ENCODE peak calls at places on chromosomes 2 and 18, in four cellular contexts. O is PC-3, A is lower lobe of right lung, J is GM23338. V is an unnamed sample.

GRCh38 chr2:55097083-55097461 is 46.8 kb upstream of the RTN4 start:
- ATAC-seq in O (no peak), J (no peak), A (peak; percentile 24), V (peak; percentile 53)

GRCh38 chr18:31219395-31219794 is 56.7 kb upstream of the DSC1 start:
- ATAC-seq in J (no peak), A (no peak), O (no peak), V (no peak)

GRCh38 chr2:1099418-1099817 is 148.8 kb downstream of the SNTG2 start:
- ATAC-seq in O (no peak), A (no peak), J (no peak), V (no peak)

GRCh38 chr2:52269696-52270485 is 1238.0 kb upstream of the NRXN1 start:
- ATAC-seq in O (no peak), A (no peak), J (no peak), V (no peak)

GRCh38 chr2:105454801-105455485 is 56.1 kb upstream of the FHL2 start:
- ATAC-seq in J (peak; percentile 94), A (peak; percentile 39), O (peak; percentile 70), V (peak; percentile 28)

GRCh38 chr2:204670124-204670523 is 124.8 kb downstream of the PARD3B start:
- ATAC-seq in J (no peak), O (no peak), A (no peak), V (no peak)

GRCh38 chr18:63312731-63313408 is 6.7 kb downstream of the BCL2 start:
- ATAC-seq in A (no peak), J (no peak), O (no peak), V (no peak)

GRCh38 chr2:69616755-69617154 is 26.8 kb downstream of the AAK1 start:
- ATAC-seq in A (no peak), O (peak; percentile 70), J (no peak), V (no peak)

GRCh38 chr18:32612651-32613050 is 142.0 kb upstream of the GAREM1 start:
- ATAC-seq in J (no peak), O (peak; percentile 97), A (no peak), V (no peak)

GRCh38 chr18:11050966-11051365 is 98.4 kb downstream of the PIEZO2 start:
- ATAC-seq in J (no peak), O (no peak), A (no peak), V (no peak)

GRCh38 chr2:2868065-2868464 is 509.6 kb downstream of the EIPR1 start:
- ATAC-seq in O (no peak), A (no peak), J (no peak), V (no peak)

GRCh38 chr2:112692496-112692911 is 28.3 kb upstream of the NT5DC4 start:
- ATAC-seq in A (peak; percentile 70), O (peak; percentile 80), J (peak; percentile 70), V (peak; percentile 60)

GRCh38 chr2:121047383-121047782 is 237.6 kb downstream of the TFCP2L1 start:
- ATAC-seq in J (no peak), O (no peak), A (no peak), V (no peak)

GRCh38 chr2:163205696-163206267 is 367.2 kb upstream of the KCNH7 start:
- ATAC-seq in J (peak; percentile 73), A (no peak), O (no peak), V (no peak)

GRCh38 chr2:187429989-187430388 is 18.1 kb downstream of the CALCRL start:
- ATAC-seq in J (no peak), A (no peak), O (peak; percentile 85), V (no peak)

GRCh38 chr18:8162797-8163196 is 446.4 kb upstream of the RAB12 start:
- ATAC-seq in O (peak; percentile 97), J (peak; percentile 55), A (peak; percentile 37), V (no peak)

GRCh38 chr2:59575191-59575590 is 978.3 kb downstream of the BCL11A start:
- ATAC-seq in J (no peak), A (no peak), O (no peak), V (no peak)
- TF ChIP-seq CTCF in J (no peak), A (no peak), O (no peak), V (no peak)

GRCh38 chr18:48835119-48835518 is 115.6 kb downstream of the SMAD7 start:
- ATAC-seq in O (no peak), A (no peak), J (no peak), V (no peak)
- H3K4me1 ChIP-seq in O (peaks cover 48% of the 10 kb centered on the region), A (peaks cover 71% of the 10 kb centered on the region), J (peaks cover 8% of the 10 kb centered on the region), V (peaks cover 43% of the 10 kb centered on the region)

DNA sequence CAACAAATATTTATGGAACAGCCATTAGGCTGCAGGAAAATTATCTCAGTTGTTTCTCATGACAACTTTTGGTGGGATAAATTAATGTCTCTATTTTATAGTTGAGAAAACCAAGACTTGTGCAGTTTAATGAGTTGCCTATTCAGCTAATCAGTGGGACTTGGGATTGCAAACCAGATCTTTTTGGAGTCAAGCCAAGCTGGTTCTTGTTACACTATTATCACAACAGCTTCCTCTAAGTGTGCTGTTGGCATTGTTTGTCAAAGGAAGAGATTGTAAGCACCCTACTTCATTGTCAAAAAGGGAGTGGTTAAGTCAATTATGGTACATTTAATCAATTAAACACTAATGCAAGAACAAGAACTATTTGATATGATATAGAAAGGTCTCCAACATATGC is 119.2 kb downstream of the PAX3 start:
- ATAC-seq in A (no peak), O (no peak), J (no peak), V (no peak)
- H3K27me3 ChIP-seq in A (no peaks in the 10 kb centered on the region), O (peaks cover 47% of the 10 kb centered on the region), J (peaks cover 10% of the 10 kb centered on the region), V (peaks cover 19% of the 10 kb centered on the region)

DNA sequence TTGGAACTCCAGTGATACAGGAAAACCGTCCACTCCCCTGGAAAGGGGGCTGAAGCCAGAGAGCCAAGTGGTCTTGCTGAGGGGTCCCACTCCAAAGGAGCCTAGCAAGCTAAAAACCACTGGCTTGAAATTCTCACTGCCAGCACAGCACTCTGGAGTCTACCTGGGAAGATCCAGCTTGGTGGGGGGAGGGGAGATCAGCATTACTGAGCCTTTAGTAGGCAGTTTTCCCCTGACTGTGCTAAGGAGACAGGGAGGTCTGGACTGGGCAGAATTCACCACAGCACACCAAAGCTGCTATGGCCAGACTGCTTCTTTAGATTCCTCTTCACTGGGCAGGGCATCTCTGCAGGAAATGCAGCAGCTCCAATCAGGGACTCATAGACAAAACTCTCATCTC is 510.7 kb upstream of the LRRTM1 start:
- ATAC-seq in J (peak; percentile 53), A (no peak), O (no peak), V (no peak)
- TF ChIP-seq CTCF in J (no peak), A (no peak), O (no peak), V (no peak)

GRCh38 chr2:31138037-31138962 is at the start of gene GALNT14:
- ATAC-seq in J (peak; percentile 69), A (peak; percentile 85), O (peak; percentile 65), V (peak; percentile 67)

GRCh38 chr2:31137211-31138036 is 816 bp downstream of the GALNT14 start:
- ATAC-seq in J (peak; percentile 43), A (peak; percentile 50), O (no peak), V (no peak)

GRCh38 chr2:31136732-31137131 is 1.5 kb downstream of the GALNT14 start:
- ATAC-seq in A (no peak), O (no peak), J (no peak), V (no peak)

GRCh38 chr2:31134450-31134849 is 3.8 kb downstream of the GALNT14 start:
- ATAC-seq in A (no peak), J (no peak), O (no peak), V (no peak)

GRCh38 chr2:31136000-31136399 is 2.2 kb downstream of the GALNT14 start:
- ATAC-seq in J (no peak), A (no peak), O (no peak), V (no peak)
- H3K4me1 ChIP-seq in J (peaks cover 22% of the 10 kb centered on the region), A (peaks cover 21% of the 10 kb centered on the region), O (peaks cover 13% of the 10 kb centered on the region), V (peaks cover 23% of the 10 kb centered on the region)

GRCh38 chr2:96449174-96449573 is 56.0 kb downstream of the NEURL3 start:
- ATAC-seq in J (no peak), O (no peak), A (no peak), V (no peak)
- H3K27me3 ChIP-seq in J (no peaks in the 10 kb centered on the region), O (no peaks in the 10 kb centered on the region), A (no peaks in the 10 kb centered on the region), V (no peaks in the 10 kb centered on the region)

DNA sequence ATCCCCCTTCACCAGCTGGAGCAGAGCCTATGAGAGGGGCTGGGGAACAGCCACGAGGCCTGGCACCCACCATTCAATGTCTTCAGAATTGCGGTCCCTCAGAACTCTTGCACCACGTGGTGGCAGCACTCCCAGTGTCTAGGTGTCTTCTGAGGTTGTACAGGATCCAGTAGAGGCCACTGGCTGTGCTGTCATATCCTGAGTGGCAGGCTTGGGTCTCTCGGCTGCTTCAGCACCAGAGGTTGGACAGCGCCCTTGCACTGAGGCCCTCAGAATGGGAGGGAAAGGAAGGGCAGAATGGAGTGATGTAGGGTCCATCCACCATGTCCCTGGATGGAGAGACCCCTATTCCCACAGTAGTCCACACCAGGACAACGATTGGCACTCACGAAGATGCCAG is 112.0 kb upstream of the TEKT4 start:
- ATAC-seq in J (peak; percentile 62), A (no peak), O (no peak), V (no peak)
- TF ChIP-seq CTCF in J (no peak), A (no peak), O (peak; percentile 18), V (no peak)

GRCh38 chr2:127092951-127093516 is 13.9 kb downstream of the BIN1 start:
- ATAC-seq in O (no peak), J (no peak), A (no peak), V (no peak)

GRCh38 chr2:127091148-127091547 is 15.8 kb downstream of the BIN1 start:
- ATAC-seq in O (no peak), A (no peak), J (no peak), V (no peak)

GRCh38 chr2:127092306-127092705 is 14.6 kb downstream of the BIN1 start:
- ATAC-seq in J (no peak), O (no peak), A (no peak), V (no peak)

GRCh38 chr2:127090281-127091128 is 16.4 kb downstream of the BIN1 start:
- ATAC-seq in A (no peak), O (no peak), J (no peak), V (no peak)

DNA sequence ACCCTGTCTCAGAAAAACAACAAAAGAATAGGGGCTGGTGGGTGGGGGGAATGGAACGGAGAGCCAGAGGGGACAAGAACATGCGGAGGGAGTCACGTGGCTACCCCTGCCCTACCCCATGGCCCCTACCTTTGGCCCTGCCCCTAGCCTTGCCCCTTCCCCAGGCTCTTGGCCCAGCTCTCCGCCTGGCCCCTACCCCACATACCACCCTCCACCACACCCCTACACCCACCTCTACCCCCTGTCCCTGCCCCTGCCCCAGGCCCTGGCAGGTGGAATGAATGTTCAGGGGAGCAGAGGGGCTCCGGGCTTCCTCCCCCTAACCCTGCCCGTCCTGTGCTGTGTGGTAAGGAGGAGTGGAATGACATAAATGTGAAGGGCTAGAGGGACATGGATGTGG is 15.1 kb downstream of the BIN1 start:
- ATAC-seq in A (no peak), J (no peak), O (no peak), V (no peak)
- H3K4me1 ChIP-seq in A (peaks cover 33% of the 10 kb centered on the region), J (peaks cover 23% of the 10 kb centered on the region), O (peaks cover 29% of the 10 kb centered on the region), V (no peaks in the 10 kb centered on the region)

DNA sequence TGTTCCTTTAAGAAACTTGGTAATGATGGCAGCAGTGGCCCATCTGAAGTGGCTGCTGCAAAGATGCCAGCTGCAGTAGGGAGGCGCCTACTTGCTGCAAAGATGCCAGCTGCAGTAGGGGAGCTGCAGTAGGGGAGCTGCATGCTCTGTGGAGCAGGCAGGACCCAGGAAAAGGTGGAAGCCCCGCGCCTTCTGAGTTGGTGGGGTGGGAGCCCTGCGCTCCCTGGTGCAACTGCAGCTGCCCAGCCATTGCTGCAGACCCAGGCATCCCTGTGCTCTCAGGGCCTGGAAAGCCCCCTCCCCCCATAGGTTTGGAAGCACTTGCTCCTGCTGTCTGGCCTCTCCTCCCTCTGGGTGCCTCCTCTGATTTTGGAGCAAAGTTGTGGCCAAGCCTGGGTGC is 155.3 kb downstream of the DPP4 start:
- ATAC-seq in O (no peak), A (no peak), J (no peak), V (no peak)
- H3K27me3 ChIP-seq in O (no peaks in the 10 kb centered on the region), A (no peaks in the 10 kb centered on the region), J (no peaks in the 10 kb centered on the region), V (peaks cover 10% of the 10 kb centered on the region)

V was measured in gastroesophageal sphincter.